ENCODE peak calls at places on chromosomes 7 and 10, in five cellular contexts. S, I, N, D and B are unnamed samples. For H3K4me1 and H3K9me3, the result is how much of the 10 kb centered on the place peaks cover.

GRCh38 chr7:27765856-27766255 is 25.9 kb downstream of the TAX1BP1 start:
- DNase-seq in S (no peak), I (no peak), N (no peak), D (no peak), B (no peak)

GRCh38 chr7:92782236-92782635 is 54.1 kb downstream of the CDK6 start:
- DNase-seq in S (no peak), I (no peak), N (no peak), D (no peak), B (no peak)

GRCh38 chr7:73541722-73542121 is 15.8 kb downstream of the BCL7B start:
- DNase-seq in S (no peak), I (no peak), N (no peak), D (no peak), B (no peak)

GRCh38 chr10:48692748-48693147 is 8.1 kb downstream of the WDFY4 start:
- DNase-seq in S (no peak), I (no peak), N (no peak), D (no peak), B (no peak)

GRCh38 chr7:156094350-156095146 is 282.3 kb upstream of the SHH start:
- DNase-seq in S (no peak), I (no peak), N (no peak), D (no peak), B (no peak)

GRCh38 chr7:135964254-135964653 is 12.9 kb downstream of the MTPN start:
- DNase-seq in S (no peak), I (no peak), N (no peak), D (no peak), B (no peak)

GRCh38 chr10:31034041-31034918 is 2.6 kb upstream of the ZNF438 start:
- DNase-seq in S (no peak), I (no peak), N (no peak), D (no peak), B (no peak)

GRCh38 chr7:56086761-56087160 is 6.0 kb downstream of the PHKG1 start:
- DNase-seq in S (no peak), I (no peak), N (no peak), D (no peak), B (no peak)

GRCh38 chr7:22730921-22731654 is 4.1 kb downstream of the IL6 start:
- DNase-seq in S (no peak), I (no peak), N (no peak), D (peak), B (no peak)

GRCh38 chr7:101950450-101951119 is 133.2 kb downstream of the CUX1 start:
- DNase-seq in S (no peak), I (no peak), N (no peak), D (no peak), B (no peak)

GRCh38 chr10:70784476-70784875 is 701 bp downstream of the TBATA start:
- DNase-seq in S (no peak), I (no peak), N (no peak), D (no peak), B (no peak)

GRCh38 chr10:95513008-95513589 is 48.1 kb downstream of the SORBS1 start:
- DNase-seq in S (no peak), I (no peak), N (no peak), D (no peak), B (peak)

GRCh38 chr10:92691042-92691590 is 1.4 kb downstream of the HHEX start:
- DNase-seq in S (no peak), I (no peak), N (no peak), D (no peak), B (peak)

DNA sequence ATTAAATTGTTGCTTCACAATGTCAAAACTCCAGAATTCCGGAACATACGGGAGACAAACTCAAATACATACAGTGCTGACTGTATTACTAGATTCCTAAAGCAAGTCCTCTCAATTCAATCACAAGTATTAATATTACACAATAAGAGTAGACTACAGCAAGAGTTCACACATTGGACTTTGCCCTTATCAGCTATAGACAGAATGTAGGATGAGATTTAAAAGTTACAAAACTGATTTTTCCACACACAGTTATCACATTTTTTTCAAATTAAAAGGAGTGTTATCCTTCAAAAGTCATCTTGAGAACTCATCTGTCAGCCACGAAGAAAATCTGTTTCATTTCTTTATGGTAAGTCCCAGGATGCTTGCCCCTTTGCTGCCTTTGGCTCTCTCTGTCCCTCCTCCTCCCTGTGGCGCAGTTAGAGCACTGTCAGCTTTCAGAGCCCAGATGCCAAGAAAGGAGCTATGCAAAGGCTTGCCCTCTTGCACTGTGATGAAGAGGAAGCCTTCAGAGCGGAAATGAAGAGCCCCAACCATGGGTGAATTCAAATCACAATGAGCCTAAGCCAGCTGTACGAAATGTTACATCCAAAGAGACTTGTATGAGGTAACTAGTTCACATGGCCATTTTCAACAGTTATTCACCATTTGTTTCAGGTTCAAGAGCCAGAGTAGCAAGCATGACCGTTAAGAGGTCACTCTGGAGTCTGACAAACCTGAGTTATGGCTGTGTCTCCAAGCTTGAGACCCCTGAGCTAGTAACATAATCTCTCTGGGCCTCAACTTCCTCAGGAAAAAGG is 10.7 kb downstream of the NCOA4 start:
- DNase-seq in S (no peak), I (no peak), N (no peak), D (no peak), B (no peak)
- H3K4me1 ChIP-seq in S (under half), I (half or more), N (under half), D (under half), B (under half)

GRCh38 chr7:13309535-13309934 is 622.1 kb downstream of the ARL4A start:
- DNase-seq in S (no peak), I (no peak), N (no peak), D (no peak), B (no peak)
- H3K9me3 ChIP-seq in S (under half), I (under half), N (under half), D (under half), B (under half)

GRCh38 chr10:51073035-51073434 is 1.3 kb upstream of the PRKG1 start:
- DNase-seq in S (no peak), I (no peak), N (no peak), D (no peak), B (no peak)

GRCh38 chr10:51075802-51076201 is 1.5 kb downstream of the PRKG1 start:
- DNase-seq in S (no peak), I (no peak), N (no peak), D (no peak), B (no peak)

GRCh38 chr10:51076442-51076841 is 2.2 kb downstream of the PRKG1 start:
- DNase-seq in S (no peak), I (no peak), N (no peak), D (no peak), B (no peak)

GRCh38 chr10:51074238-51075028 is at the start of gene PRKG1:
- DNase-seq in S (peak), I (peak), N (no peak), D (peak), B (peak)

GRCh38 chr10:51073461-51074237 is 638 bp upstream of the PRKG1 start:
- DNase-seq in S (peak), I (peak), N (no peak), D (peak), B (no peak)
- H3K4me1 ChIP-seq in S (under half), I (under half), N (under half), D (under half), B (under half)

DNA sequence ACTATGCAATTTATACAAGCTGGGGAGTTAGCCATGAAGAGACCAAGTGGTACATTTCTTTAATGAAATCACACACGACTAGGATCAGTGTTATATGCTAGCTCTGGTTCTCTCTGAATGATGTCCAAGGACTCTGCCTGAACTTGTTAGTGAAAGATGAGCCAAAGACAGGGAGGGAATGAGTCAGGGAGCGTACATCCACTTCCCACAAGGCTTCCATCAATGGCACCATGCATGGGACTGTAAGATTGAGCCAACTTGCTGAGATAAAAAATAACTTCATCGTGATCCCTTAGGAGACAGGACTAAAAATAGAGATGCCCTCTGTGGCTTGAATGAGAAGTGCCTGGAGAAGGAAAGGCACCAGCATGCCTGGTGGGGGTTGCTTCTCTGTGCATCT is 629.7 kb downstream of the ACTR3B start:
- DNase-seq in S (peak), I (no peak), N (no peak), D (no peak), B (no peak)
- H3K9me3 ChIP-seq in S (under half), I (under half), N (under half), D (under half), B (under half)

GRCh38 chr10:72218329-72218728 is 2.3 kb upstream of the ASCC1 start:
- DNase-seq in S (no peak), I (no peak), N (no peak), D (no peak), B (no peak)
- H3K4me1 ChIP-seq in S (under half), I (half or more), N (half or more), D (under half), B (under half)

GRCh38 chr7:69062020-69062760 is 536.1 kb upstream of the AUTS2 start:
- DNase-seq in S (no peak), I (no peak), N (no peak), D (no peak), B (no peak)

GRCh38 chr7:69070476-69070875 is 527.8 kb upstream of the AUTS2 start:
- DNase-seq in S (no peak), I (no peak), N (no peak), D (no peak), B (no peak)

GRCh38 chr7:69067397-69067796 is 530.9 kb upstream of the AUTS2 start:
- DNase-seq in S (no peak), I (no peak), N (no peak), D (peak), B (no peak)
- H3K9me3 ChIP-seq in S (under half), I (under half), N (under half), D (under half), B (under half)

GRCh38 chr7:6257602-6258001 is 14.8 kb downstream of the CYTH3 start:
- DNase-seq in S (no peak), I (no peak), N (no peak), D (no peak), B (no peak)
- H3K4me1 ChIP-seq in S (under half), I (half or more), N (under half), D (under half), B (under half)

GRCh38 chr10:131859341-131860020 is 41.3 kb upstream of the PPP2R2D start:
- DNase-seq in S (no peak), I (no peak), N (peak), D (no peak), B (no peak)
- H3K9me3 ChIP-seq in S (under half), I (under half), N (under half), D (under half), B (under half)

GRCh38 chr7:2525161-2525930 is 5.8 kb downstream of the LFNG start:
- DNase-seq in S (no peak), I (no peak), N (no peak), D (no peak), B (peak)

GRCh38 chr7:2522780-2523433 is 3.3 kb downstream of the LFNG start:
- DNase-seq in S (no peak), I (no peak), N (no peak), D (peak), B (peak)

GRCh38 chr7:2524808-2525140 is 5.2 kb downstream of the LFNG start:
- DNase-seq in S (no peak), I (no peak), N (no peak), D (no peak), B (peak)

GRCh38 chr7:2523461-2523905 is 3.9 kb downstream of the LFNG start:
- DNase-seq in S (no peak), I (no peak), N (no peak), D (peak), B (peak)

DNA sequence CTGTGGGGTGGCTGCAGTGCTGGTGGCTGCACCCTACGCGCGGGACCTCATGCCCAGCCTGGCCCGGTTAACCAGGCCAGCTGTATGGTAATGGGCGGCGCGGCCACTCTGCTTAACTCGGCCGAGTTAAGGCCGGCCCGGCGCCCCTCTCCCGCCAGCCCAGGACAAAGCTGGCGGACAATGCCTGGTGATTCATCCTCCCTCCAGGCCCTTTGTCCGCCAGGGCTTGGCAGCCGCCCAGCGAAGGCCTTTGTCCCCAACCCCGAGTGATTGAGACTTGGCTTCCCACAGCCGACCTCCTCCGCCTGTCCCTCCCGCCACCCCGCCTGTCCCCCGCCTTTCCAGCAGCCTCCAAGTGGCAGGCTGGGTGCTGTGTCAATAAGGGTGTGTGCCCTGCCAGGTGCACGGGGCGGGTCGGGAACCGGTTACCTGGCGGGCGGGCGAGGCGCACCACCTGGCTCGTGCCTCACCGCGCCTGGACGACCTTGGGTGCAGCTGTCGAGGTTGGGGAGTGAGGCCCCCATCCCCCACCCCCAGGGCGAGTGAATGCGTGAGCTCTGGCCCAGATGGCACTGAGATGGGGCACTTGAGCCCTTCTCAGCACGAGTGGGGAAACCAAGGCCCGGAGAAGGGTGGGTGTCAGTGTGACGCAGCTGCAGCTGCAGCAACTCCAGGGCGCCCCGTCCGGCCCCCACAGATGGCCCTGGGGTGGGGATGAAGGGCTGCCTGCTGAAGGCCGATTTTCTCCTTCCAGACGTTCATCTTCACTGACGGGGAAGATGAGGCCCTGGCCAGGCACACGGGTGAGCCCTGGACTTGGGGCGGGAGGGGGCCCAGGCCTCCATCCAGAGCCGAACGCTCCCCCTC is 4.6 kb downstream of the LFNG start:
- DNase-seq in S (peak), I (peak), N (no peak), D (peak), B (peak)
- H3K4me1 ChIP-seq in S (under half), I (under half), N (half or more), D (half or more), B (half or more)